ENCODE peak calls at places on chromosomes 11 and 22, in nine cellular contexts. M is Karpas-422; O is neural progenitor cell; B is neuronal stem cell; J is CD4-positive, alpha-beta T cell; Q is suprapubic skin; P is right cardiac atrium; N is IMR-90; R is OCI-LY7. H is an unnamed sample.

GRCh38 chr11:66878554-66878953 is 21.7 kb downstream of the LRFN4 start:
- DNase-seq in M (no peak), P (peak; percentile 72), J (no peak), O (no peak), Q (no peak), B (no peak), N (peak; percentile 29), R (no peak), H (no peak)

GRCh38 chr11:63672934-63673539 is 1.9 kb upstream of the ATL3 start:
- DNase-seq in B (no peak), O (no peak), J (no peak), P (no peak), N (no peak), Q (no peak), M (no peak), R (no peak), H (no peak)

GRCh38 chr11:35305670-35306382 is 113.5 kb downstream of the SLC1A2 start:
- DNase-seq in Q (no peak), R (peak; percentile 42), J (peak; percentile 29), O (peak; percentile 76), B (peak; percentile 33), M (peak; percentile 63), P (no peak), N (peak; percentile 56), H (no peak)

GRCh38 chr22:34416321-34416900 is 496.1 kb upstream of the LARGE1 start:
- DNase-seq in N (no peak), B (no peak), R (no peak), P (no peak), Q (no peak), M (no peak), J (no peak), O (peak; percentile 4), H (no peak)

GRCh38 chr22:27978875-27979274 is 59.8 kb upstream of the PITPNB start:
- DNase-seq in O (no peak), Q (peak; percentile 65), M (no peak), B (no peak), N (no peak), R (no peak), J (no peak), P (no peak), H (no peak)

GRCh38 chr11:15551897-15552851 is 437.5 kb downstream of the INSC start:
- DNase-seq in Q (no peak), J (no peak), O (peak; percentile 65), B (peak; percentile 38), R (no peak), P (no peak), N (no peak), M (no peak), H (no peak)

GRCh38 chr11:125423247-125423849 is 72.7 kb downstream of the FEZ1 start:
- DNase-seq in Q (no peak), B (no peak), J (no peak), M (peak; percentile 53), N (no peak), O (no peak), R (peak; percentile 20), P (no peak), H (no peak)

GRCh38 chr11:118106789-118107335 is 20.1 kb upstream of the SMIM35 start:
- DNase-seq in Q (no peak), R (no peak), O (no peak), J (no peak), N (no peak), B (no peak), P (no peak), M (no peak), H (no peak)

GRCh38 chr11:48073031-48073861 is 92.9 kb downstream of the PTPRJ start:
- DNase-seq in N (no peak), B (no peak), P (no peak), O (no peak), Q (no peak), R (no peak), M (peak; percentile 82), J (no peak), H (no peak)

GRCh38 chr22:24054356-24054755 is 43.3 kb downstream of the CABIN1 start:
- DNase-seq in Q (no peak), J (no peak), B (no peak), O (no peak), N (peak; percentile 66), R (no peak), P (no peak), M (no peak), H (peak; percentile 35)

GRCh38 chr11:64545605-64546004 is 45.4 kb upstream of the SLC22A12 start:
- DNase-seq in Q (no peak), P (no peak), J (no peak), M (no peak), R (no peak), O (no peak), N (peak; percentile 69), B (no peak), H (peak; percentile 67)

GRCh38 chr11:133239530-133239929 is 292.8 kb downstream of the OPCML start:
- DNase-seq in M (no peak), O (peak; percentile 13), R (no peak), P (no peak), B (no peak), J (no peak), Q (no peak), N (no peak), H (no peak)

GRCh38 chr22:50325444-50326224 is 1.2 kb downstream of the DENND6B start:
- DNase-seq in N (no peak), R (no peak), B (no peak), M (no peak), O (no peak), J (no peak), Q (no peak), P (no peak), H (no peak)

GRCh38 chr11:33735166-33735425 is 1.1 kb downstream of the CD59 start:
- DNase-seq in N (no peak), Q (no peak), O (peak; percentile 36), P (no peak), M (no peak), B (no peak), R (peak; percentile 37), J (no peak), H (no peak)

GRCh38 chr11:41334007-41334933 is 125.2 kb downstream of the LRRC4C start:
- DNase-seq in O (no peak), J (no peak), P (no peak), M (no peak), Q (no peak), R (no peak), B (no peak), N (no peak), H (no peak)

GRCh38 chr11:86579406-86579731 is 93.0 kb downstream of the ME3 start:
- DNase-seq in B (no peak), N (no peak), Q (no peak), P (no peak), J (no peak), M (no peak), O (no peak), R (no peak), H (no peak)

GRCh38 chr11:100851129-100851528 is 164.0 kb downstream of the ARHGAP42 start:
- DNase-seq in O (no peak), N (peak; percentile 82), P (no peak), R (no peak), J (no peak), M (no peak), Q (no peak), B (no peak), H (peak; percentile 45)

GRCh38 chr11:14308114-14308896 is 50.7 kb downstream of the RRAS2 start:
- DNase-seq in B (no peak), P (no peak), O (peak; percentile 53), M (peak; percentile 66), J (no peak), Q (no peak), R (peak; percentile 39), N (peak; percentile 58), H (peak; percentile 36)

GRCh38 chr22:34804588-34804987 is 261.4 kb upstream of the ISX start:
- DNase-seq in N (no peak), J (no peak), P (no peak), M (peak; percentile 51), B (no peak), Q (no peak), O (peak; percentile 50), R (peak; percentile 1), H (no peak)

GRCh38 chr22:30025187-30025586 is 55.1 kb upstream of the HORMAD2 start:
- DNase-seq in R (no peak), P (no peak), M (no peak), J (no peak), O (no peak), N (no peak), Q (no peak), B (no peak), H (no peak)

GRCh38 chr11:75450826-75451783 is 18.1 kb upstream of the KLHL35 start:
- DNase-seq in J (no peak), P (peak; percentile 56), R (peak; percentile 48), Q (no peak), N (no peak), B (no peak), O (peak; percentile 73), M (peak; percentile 78), H (no peak)

GRCh38 chr22:43381693-43382092 is 30.1 kb upstream of the MPPED1 start:
- DNase-seq in P (no peak), N (peak; percentile 4), Q (no peak), M (no peak), R (no peak), B (no peak), O (no peak), J (no peak), H (no peak)

DNA sequence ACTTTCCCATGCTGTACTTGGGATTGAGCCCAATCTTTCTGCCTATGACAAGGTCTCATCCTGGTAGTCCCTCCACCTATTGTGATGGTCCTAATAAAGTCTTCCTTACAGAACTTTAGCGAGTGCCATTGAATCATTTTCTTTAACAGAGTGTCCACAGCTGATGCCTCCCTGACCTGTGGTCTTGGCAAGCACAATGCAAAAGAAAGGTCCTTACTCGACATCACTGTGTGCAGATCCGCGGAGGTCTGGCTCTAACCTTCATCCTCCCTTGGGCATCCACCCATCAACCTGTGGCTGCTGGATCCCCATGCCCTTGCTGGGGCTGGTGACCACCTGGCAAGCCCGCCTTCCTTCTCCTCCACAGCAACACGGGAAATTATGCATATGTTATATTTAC is 1203.9 kb downstream of the TBC1D22A start:
- DNase-seq in M (no peak), O (no peak), P (no peak), B (no peak), R (no peak), Q (no peak), J (no peak), N (no peak), H (no peak)
- H3K9me3 ChIP-seq in M (no peaks in the 10 kb centered on the region), O (no peaks in the 10 kb centered on the region), P (no peaks in the 10 kb centered on the region), B (no peaks in the 10 kb centered on the region), R (no peaks in the 10 kb centered on the region), Q (no peaks in the 10 kb centered on the region), J (no peaks in the 10 kb centered on the region), N (peaks cover 38% of the 10 kb centered on the region), H (peaks cover 17% of the 10 kb centered on the region)

GRCh38 chr11:59901306-59901705 is 22.7 kb downstream of the OOSP3 start:
- DNase-seq in N (no peak), O (no peak), M (no peak), R (no peak), B (no peak), Q (no peak), P (no peak), J (no peak), H (peak; percentile 22)
- H3K9me3 ChIP-seq in N (no peaks in the 10 kb centered on the region), O (no peaks in the 10 kb centered on the region), M (no peaks in the 10 kb centered on the region), R (no peaks in the 10 kb centered on the region), B (no peaks in the 10 kb centered on the region), Q (no peaks in the 10 kb centered on the region), P (no peaks in the 10 kb centered on the region), J (no peaks in the 10 kb centered on the region), H (no peaks in the 10 kb centered on the region)

GRCh38 chr22:47515384-47516125 is 753.1 kb downstream of the TBC1D22A start:
- DNase-seq in R (peak; percentile 17), B (no peak), N (no peak), J (no peak), O (no peak), P (no peak), Q (no peak), M (no peak), H (no peak)
- H3K9me3 ChIP-seq in R (no peaks in the 10 kb centered on the region), B (no peaks in the 10 kb centered on the region), N (peaks cover 23% of the 10 kb centered on the region), J (no peaks in the 10 kb centered on the region), O (peaks cover 29% of the 10 kb centered on the region), P (no peaks in the 10 kb centered on the region), Q (no peaks in the 10 kb centered on the region), M (no peaks in the 10 kb centered on the region), H (peaks cover 6% of the 10 kb centered on the region)

GRCh38 chr11:29518389-29519174 is 498.2 kb downstream of the KCNA4 start:
- DNase-seq in P (no peak), B (no peak), O (peak; percentile 4), J (no peak), R (peak; percentile 83), Q (no peak), N (no peak), M (peak; percentile 86), H (no peak)
- H3K9me3 ChIP-seq in P (peaks cover 1% of the 10 kb centered on the region), B (no peaks in the 10 kb centered on the region), O (no peaks in the 10 kb centered on the region), J (peaks cover 18% of the 10 kb centered on the region), R (peaks cover 20% of the 10 kb centered on the region), Q (peaks cover 4% of the 10 kb centered on the region), N (peaks cover 5% of the 10 kb centered on the region), M (peaks cover 27% of the 10 kb centered on the region), H (no peaks in the 10 kb centered on the region)